ENCODE peak calls at places on chromosome 1, in ten cellular contexts. One of them, this sample, is unnamed.

GRCh38 chr1:80099713-80100112 is 1093.2 kb upstream of the ADGRL4 start:
- DNase-seq in mucosa of descending colon: no peak
- DNase-seq in coronary artery: no peak
- DNase-seq in GM20000: no peak
- DNase-seq in neural progenitor cell: no peak
- DNase-seq in osteocyte: no peak
- DNase-seq in neural crest cell: no peak
- DNase-seq in fibroblast of pulmonary artery: no peak
- DNase-seq in Peyer's patch: no peak
- DNase-seq in ovary: no peak
- DNase-seq in this sample: no peak

GRCh38 chr1:201497935-201498509 is 8.9 kb downstream of the CSRP1 start:
- DNase-seq in coronary artery: no peak
- DNase-seq in fibroblast of pulmonary artery: no peak
- DNase-seq in GM20000: no peak
- DNase-seq in mucosa of descending colon: no peak
- DNase-seq in ovary: no peak
- DNase-seq in osteocyte: no peak
- DNase-seq in neural progenitor cell: no peak
- DNase-seq in neural crest cell: no peak
- DNase-seq in Peyer's patch: no peak
- DNase-seq in this sample: no peak

GRCh38 chr1:14740016-14740415 is 141.5 kb downstream of the KAZN start:
- DNase-seq in Peyer's patch: no peak
- DNase-seq in osteocyte: no peak
- DNase-seq in neural progenitor cell: peak
- DNase-seq in fibroblast of pulmonary artery: no peak
- DNase-seq in ovary: no peak
- DNase-seq in GM20000: no peak
- DNase-seq in neural crest cell: no peak
- DNase-seq in mucosa of descending colon: no peak
- DNase-seq in coronary artery: no peak
- DNase-seq in this sample: no peak

GRCh38 chr1:192488058-192488457 is 87.5 kb upstream of the RGS1 start:
- DNase-seq in fibroblast of pulmonary artery: no peak
- DNase-seq in osteocyte: no peak
- DNase-seq in mucosa of descending colon: no peak
- DNase-seq in coronary artery: no peak
- DNase-seq in neural progenitor cell: peak
- DNase-seq in GM20000: no peak
- DNase-seq in Peyer's patch: no peak
- DNase-seq in neural crest cell: no peak
- DNase-seq in ovary: no peak
- DNase-seq in this sample: no peak

GRCh38 chr1:244112646-244113045 is 61.6 kb downstream of the ZBTB18 start:
- DNase-seq in neural progenitor cell: no peak
- DNase-seq in osteocyte: no peak
- DNase-seq in mucosa of descending colon: no peak
- DNase-seq in ovary: no peak
- DNase-seq in coronary artery: no peak
- DNase-seq in fibroblast of pulmonary artery: peak
- DNase-seq in Peyer's patch: no peak
- DNase-seq in GM20000: no peak
- DNase-seq in neural crest cell: no peak
- DNase-seq in this sample: no peak

GRCh38 chr1:214108097-214108446 is 120.3 kb downstream of the PROX1 start:
- DNase-seq in fibroblast of pulmonary artery: no peak
- DNase-seq in osteocyte: no peak
- DNase-seq in ovary: no peak
- DNase-seq in neural crest cell: no peak
- DNase-seq in coronary artery: no peak
- DNase-seq in neural progenitor cell: no peak
- DNase-seq in mucosa of descending colon: no peak
- DNase-seq in GM20000: no peak
- DNase-seq in Peyer's patch: no peak
- DNase-seq in this sample: no peak

GRCh38 chr1:100246738-100247137 is 2.9 kb downstream of the DBT start:
- DNase-seq in coronary artery: no peak
- DNase-seq in mucosa of descending colon: no peak
- DNase-seq in fibroblast of pulmonary artery: no peak
- DNase-seq in Peyer's patch: no peak
- DNase-seq in neural crest cell: no peak
- DNase-seq in GM20000: no peak
- DNase-seq in ovary: no peak
- DNase-seq in osteocyte: no peak
- DNase-seq in neural progenitor cell: no peak
- DNase-seq in this sample: no peak

GRCh38 chr1:33428661-33429060 is 2.2 kb downstream of the PHC2 start:
- DNase-seq in neural progenitor cell: no peak
- DNase-seq in GM20000: no peak
- DNase-seq in osteocyte: no peak
- DNase-seq in Peyer's patch: no peak
- DNase-seq in coronary artery: no peak
- DNase-seq in mucosa of descending colon: no peak
- DNase-seq in fibroblast of pulmonary artery: no peak
- DNase-seq in ovary: no peak
- DNase-seq in neural crest cell: no peak
- DNase-seq in this sample: no peak

GRCh38 chr1:248872752-248873408 is 14.0 kb upstream of the ZNF692 start:
- DNase-seq in fibroblast of pulmonary artery: peak
- DNase-seq in Peyer's patch: peak
- DNase-seq in ovary: peak
- DNase-seq in neural crest cell: peak
- DNase-seq in neural progenitor cell: peak
- DNase-seq in coronary artery: no peak
- DNase-seq in mucosa of descending colon: peak
- DNase-seq in osteocyte: no peak
- DNase-seq in GM20000: peak
- DNase-seq in this sample: peak

GRCh38 chr1:11729498-11730428 is 6.2 kb upstream of the AGTRAP start:
- DNase-seq in ovary: no peak
- DNase-seq in Peyer's patch: no peak
- DNase-seq in GM20000: no peak
- DNase-seq in fibroblast of pulmonary artery: no peak
- DNase-seq in mucosa of descending colon: peak
- DNase-seq in osteocyte: no peak
- DNase-seq in coronary artery: no peak
- DNase-seq in neural crest cell: no peak
- DNase-seq in neural progenitor cell: no peak
- DNase-seq in this sample: no peak

GRCh38 chr1:111225717-111226400 is 1.7 kb upstream of the CHI3L2 start:
- DNase-seq in fibroblast of pulmonary artery: peak
- DNase-seq in mucosa of descending colon: no peak
- DNase-seq in osteocyte: no peak
- DNase-seq in neural crest cell: no peak
- DNase-seq in Peyer's patch: no peak
- DNase-seq in neural progenitor cell: no peak
- DNase-seq in coronary artery: no peak
- DNase-seq in GM20000: no peak
- DNase-seq in ovary: no peak
- DNase-seq in this sample: no peak

GRCh38 chr1:214544791-214545190 is 6.6 kb downstream of the PTPN14 start:
- DNase-seq in Peyer's patch: no peak
- DNase-seq in neural crest cell: no peak
- DNase-seq in ovary: no peak
- DNase-seq in coronary artery: no peak
- DNase-seq in fibroblast of pulmonary artery: no peak
- DNase-seq in GM20000: no peak
- DNase-seq in osteocyte: no peak
- DNase-seq in neural progenitor cell: no peak
- DNase-seq in mucosa of descending colon: no peak
- DNase-seq in this sample: no peak

DNA sequence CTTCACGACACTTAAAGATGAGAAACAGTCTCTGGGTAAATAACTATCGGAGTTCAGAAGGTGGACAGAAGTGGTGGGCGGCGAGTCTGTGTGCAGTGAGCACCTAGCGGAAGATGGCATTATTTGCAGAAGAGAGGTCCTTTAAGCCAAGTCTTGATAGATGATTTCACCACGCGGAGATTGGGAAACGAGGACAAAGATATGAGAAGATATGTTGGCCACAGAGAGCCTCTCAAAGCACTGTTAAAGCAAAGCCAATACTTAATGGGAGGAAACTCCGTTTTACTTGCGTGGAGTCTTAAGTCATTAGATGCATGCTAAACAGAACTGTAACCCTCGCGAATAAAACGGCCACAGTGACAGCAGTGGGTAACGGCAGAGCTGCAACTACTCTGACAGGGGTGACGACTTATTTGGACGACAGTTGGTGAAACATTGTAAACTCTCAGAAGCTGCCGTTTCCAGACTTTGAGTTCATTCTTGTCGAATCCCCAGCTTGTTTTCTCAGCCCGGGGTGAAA is 576 bp upstream of the CEP350 start:
- DNase-seq in coronary artery: no peak
- DNase-seq in neural crest cell: no peak
- DNase-seq in osteocyte: no peak
- DNase-seq in mucosa of descending colon: no peak
- DNase-seq in Peyer's patch: no peak
- DNase-seq in GM20000: peak
- DNase-seq in fibroblast of pulmonary artery: peak
- DNase-seq in neural progenitor cell: peak
- DNase-seq in ovary: peak
- DNase-seq in this sample: peak
- TF ChIP-seq CTCF in coronary artery: no peak
- TF ChIP-seq CTCF in neural crest cell: peak
- TF ChIP-seq CTCF in osteocyte: peak
- TF ChIP-seq CTCF in mucosa of descending colon: no peak
- TF ChIP-seq CTCF in Peyer's patch: peak
- TF ChIP-seq CTCF in GM20000: no peak
- TF ChIP-seq CTCF in fibroblast of pulmonary artery: peak
- TF ChIP-seq CTCF in neural progenitor cell: peak
- TF ChIP-seq CTCF in ovary: peak
- TF ChIP-seq CTCF in this sample: no peak

DNA sequence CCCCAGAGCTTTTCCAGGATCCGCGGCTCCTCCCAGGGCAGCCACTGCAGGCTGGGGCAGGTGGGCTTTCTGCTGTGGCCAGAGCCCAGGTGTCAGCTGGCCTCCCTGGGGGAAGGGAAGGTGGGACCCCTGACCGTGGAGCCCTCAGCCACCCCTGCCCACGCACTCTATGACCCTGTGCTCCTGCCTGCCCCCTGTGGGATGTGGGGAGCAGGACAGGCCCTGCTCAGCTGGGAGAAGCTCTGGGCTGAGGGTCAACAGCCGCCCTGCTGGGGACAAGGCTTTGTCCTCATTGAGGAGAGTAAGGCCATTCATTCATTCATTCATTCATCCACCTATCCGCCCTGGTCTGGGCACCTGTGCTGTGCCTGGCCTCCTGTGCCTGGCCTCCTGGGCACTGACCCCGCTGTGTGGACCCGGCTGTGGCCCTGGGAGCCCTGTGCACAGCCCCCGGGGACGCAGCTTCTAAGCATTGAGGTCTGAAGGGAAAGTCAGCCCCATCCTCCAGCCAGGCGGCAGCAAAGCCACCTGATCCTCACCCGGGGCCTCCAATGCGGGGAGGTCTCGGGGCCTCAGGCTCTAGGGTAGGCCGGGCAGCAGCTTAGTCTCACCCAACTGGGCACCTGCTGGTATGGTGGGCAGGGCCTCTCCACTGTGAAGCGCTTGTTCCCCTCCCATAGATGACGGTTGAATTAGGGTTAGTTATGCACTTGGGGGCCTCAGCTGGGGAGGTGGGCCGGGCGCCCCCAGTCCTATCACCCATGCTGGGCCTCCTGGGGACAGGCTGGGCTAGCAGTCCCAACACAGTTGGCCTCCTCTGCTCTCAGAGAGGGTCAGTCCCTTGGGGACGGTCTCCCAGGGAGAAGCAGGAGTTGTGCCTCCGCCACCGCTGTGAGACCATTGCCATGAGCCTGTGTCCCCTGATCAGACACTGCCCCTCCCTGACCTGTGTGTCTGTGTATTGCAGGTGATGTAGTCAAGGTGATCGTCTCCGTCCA is 6.0 kb downstream of the TNFRSF14 start:
- DNase-seq in neural crest cell: no peak
- DNase-seq in fibroblast of pulmonary artery: no peak
- DNase-seq in neural progenitor cell: peak
- DNase-seq in ovary: no peak
- DNase-seq in coronary artery: no peak
- DNase-seq in osteocyte: peak
- DNase-seq in GM20000: no peak
- DNase-seq in mucosa of descending colon: no peak
- DNase-seq in Peyer's patch: peak
- DNase-seq in this sample: no peak
- TF ChIP-seq CTCF in neural crest cell: peak
- TF ChIP-seq CTCF in fibroblast of pulmonary artery: peak
- TF ChIP-seq CTCF in neural progenitor cell: peak
- TF ChIP-seq CTCF in ovary: no peak
- TF ChIP-seq CTCF in coronary artery: no peak
- TF ChIP-seq CTCF in osteocyte: peak
- TF ChIP-seq CTCF in GM20000: peak
- TF ChIP-seq CTCF in mucosa of descending colon: peak
- TF ChIP-seq CTCF in Peyer's patch: peak
- TF ChIP-seq CTCF in this sample: peak

GRCh38 chr1:218171302-218171893 is 113.7 kb upstream of the RRP15 start:
- DNase-seq in neural crest cell: no peak
- DNase-seq in neural progenitor cell: peak
- DNase-seq in mucosa of descending colon: no peak
- DNase-seq in fibroblast of pulmonary artery: peak
- DNase-seq in GM20000: peak
- DNase-seq in ovary: no peak
- DNase-seq in osteocyte: no peak
- DNase-seq in coronary artery: no peak
- DNase-seq in Peyer's patch: no peak
- DNase-seq in this sample: peak
- TF ChIP-seq CTCF in neural crest cell: peak
- TF ChIP-seq CTCF in neural progenitor cell: peak
- TF ChIP-seq CTCF in mucosa of descending colon: peak
- TF ChIP-seq CTCF in fibroblast of pulmonary artery: peak
- TF ChIP-seq CTCF in GM20000: peak
- TF ChIP-seq CTCF in ovary: peak
- TF ChIP-seq CTCF in osteocyte: peak
- TF ChIP-seq CTCF in coronary artery: peak
- TF ChIP-seq CTCF in Peyer's patch: peak
- TF ChIP-seq CTCF in this sample: peak

DNA sequence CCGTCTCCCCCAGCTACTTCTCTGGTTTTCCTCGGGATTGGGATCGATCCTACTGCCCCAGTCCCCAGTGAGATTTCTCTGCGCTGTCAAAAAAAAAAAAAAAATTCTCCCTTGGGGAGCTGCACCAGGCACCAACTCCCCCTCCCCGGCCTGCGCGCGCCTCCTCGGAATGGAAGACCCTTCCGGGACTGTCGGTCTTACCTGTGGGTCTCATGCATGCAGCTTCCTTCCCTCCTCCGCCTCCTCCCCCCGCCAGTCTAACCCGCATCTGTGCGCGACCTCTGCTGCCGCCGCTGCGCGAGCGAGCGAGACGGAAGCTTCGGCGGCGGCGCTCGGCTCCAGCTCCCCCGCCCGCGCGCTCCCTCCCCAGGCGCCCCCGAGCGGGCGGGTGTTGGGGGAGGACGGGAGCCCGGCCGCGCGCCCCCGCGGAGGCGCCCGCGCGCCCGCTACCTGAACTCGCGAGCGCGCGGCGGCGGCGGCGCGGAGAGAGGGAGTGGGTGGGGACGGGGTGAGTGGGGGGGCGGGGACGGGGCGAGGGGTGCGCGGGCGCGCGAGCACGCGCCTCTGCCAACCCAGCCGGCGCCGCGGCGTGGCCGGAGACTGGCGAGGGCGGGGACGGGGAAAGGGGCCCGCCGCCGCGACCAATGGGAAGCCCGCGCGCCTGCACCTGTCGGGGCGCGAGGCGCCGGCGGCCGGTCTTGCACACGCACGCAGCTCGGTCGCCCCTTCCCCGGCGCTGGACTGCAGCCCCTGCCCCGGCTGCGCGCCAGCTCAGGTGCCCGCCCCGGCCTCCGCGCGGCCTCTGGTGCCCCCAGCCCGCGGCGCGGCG is at the start of gene SUSD4:
- DNase-seq in neural progenitor cell: peak
- DNase-seq in mucosa of descending colon: peak
- DNase-seq in fibroblast of pulmonary artery: no peak
- DNase-seq in Peyer's patch: peak
- DNase-seq in ovary: peak
- DNase-seq in coronary artery: no peak
- DNase-seq in neural crest cell: peak
- DNase-seq in GM20000: peak
- DNase-seq in osteocyte: no peak
- DNase-seq in this sample: no peak
- TF ChIP-seq CTCF in neural progenitor cell: no peak
- TF ChIP-seq CTCF in mucosa of descending colon: no peak
- TF ChIP-seq CTCF in fibroblast of pulmonary artery: no peak
- TF ChIP-seq CTCF in Peyer's patch: no peak
- TF ChIP-seq CTCF in ovary: no peak
- TF ChIP-seq CTCF in coronary artery: no peak
- TF ChIP-seq CTCF in neural crest cell: no peak
- TF ChIP-seq CTCF in GM20000: no peak
- TF ChIP-seq CTCF in osteocyte: no peak
- TF ChIP-seq CTCF in this sample: no peak

This sample was measured in MCF 10A.